ENCODE peak calls at places on chromosomes 3 and 15, in ten cellular contexts. W, R, T, E, X, Y, K, M, C and U are unnamed samples.

GRCh38 chr3:62277986-62278385 is 95.4 kb downstream of the FEZF2 start:
- DNase-seq in T (no peak), R (no peak), W (no peak), E (no peak), M (no peak), Y (no peak), K (no peak), C (no peak), X (no peak), U (no peak)

GRCh38 chr15:90871716-90872480 is 3.5 kb downstream of the FURIN start:
- DNase-seq in W (peak), E (no peak), R (peak), T (no peak), K (peak), Y (peak), X (peak), C (peak), M (no peak), U (no peak)

GRCh38 chr3:134985841-134986520 is 190.9 kb downstream of the EPHB1 start:
- DNase-seq in W (no peak), C (no peak), E (no peak), X (no peak), T (no peak), M (no peak), Y (no peak), K (no peak), R (no peak), U (no peak)

GRCh38 chr15:35014265-35014664 is 26.2 kb upstream of the ZNF770 start:
- DNase-seq in C (no peak), K (no peak), T (no peak), M (no peak), W (no peak), E (no peak), X (no peak), Y (no peak), R (no peak), U (no peak)

GRCh38 chr15:48541659-48542334 is 103.7 kb downstream of the FBN1 start:
- DNase-seq in C (no peak), E (no peak), M (no peak), K (peak), X (peak), Y (no peak), R (no peak), T (no peak), W (peak), U (no peak)

GRCh38 chr15:88071141-88071540 is 185.4 kb downstream of the NTRK3 start:
- DNase-seq in T (no peak), W (no peak), C (no peak), K (no peak), X (no peak), E (no peak), Y (no peak), M (no peak), R (no peak), U (no peak)

GRCh38 chr3:29138171-29138570 is 142.7 kb upstream of the RBMS3 start:
- DNase-seq in R (no peak), K (no peak), T (no peak), W (no peak), C (no peak), X (peak), Y (no peak), E (no peak), M (no peak), U (no peak)

GRCh38 chr3:192843742-192844350 is 73.8 kb downstream of the MB21D2 start:
- DNase-seq in K (no peak), X (no peak), C (no peak), Y (no peak), T (no peak), M (no peak), R (no peak), E (no peak), W (no peak), U (no peak)

GRCh38 chr15:70465812-70466211 is 297.5 kb downstream of the UACA start:
- DNase-seq in K (no peak), T (no peak), R (no peak), C (no peak), W (no peak), E (no peak), M (no peak), Y (no peak), X (no peak), U (no peak)

GRCh38 chr3:120174811-120175210 is 80.6 kb upstream of the GSK3B start:
- DNase-seq in R (no peak), X (no peak), W (no peak), E (no peak), T (no peak), Y (no peak), C (no peak), K (no peak), M (no peak), U (no peak)

GRCh38 chr3:14771593-14772497 is 46.9 kb upstream of the FGD5 start:
- DNase-seq in C (no peak), R (no peak), W (peak), M (no peak), X (no peak), Y (no peak), T (no peak), K (no peak), E (no peak), U (no peak)

GRCh38 chr3:102106421-102107097 is 257.2 kb downstream of the NFKBIZ start:
- DNase-seq in K (no peak), R (no peak), W (no peak), T (no peak), C (no peak), Y (no peak), M (no peak), X (peak), E (no peak), U (no peak)

GRCh38 chr3:4584537-4585249 is 91.5 kb downstream of the ITPR1 start:
- DNase-seq in Y (no peak), K (no peak), X (no peak), M (no peak), R (no peak), C (no peak), W (peak), T (no peak), E (no peak), U (no peak)
- TF ChIP-seq CTCF in Y (no peak), K (peak), X (no peak), M (no peak), R (no peak), C (no peak), W (peak), T (no peak), E (no peak), U (no peak)

GRCh38 chr3:8420613-8421012 is 81.0 kb upstream of the LMCD1 start:
- DNase-seq in T (no peak), C (no peak), M (no peak), X (no peak), W (no peak), Y (no peak), E (no peak), R (no peak), K (no peak), U (no peak)

GRCh38 chr3:8424281-8424680 is 77.3 kb upstream of the LMCD1 start:
- DNase-seq in T (no peak), E (no peak), R (no peak), K (no peak), W (no peak), X (no peak), C (no peak), Y (no peak), M (no peak), U (no peak)

GRCh38 chr3:8421711-8422110 is 79.9 kb upstream of the LMCD1 start:
- DNase-seq in E (no peak), W (no peak), M (no peak), C (no peak), X (no peak), Y (no peak), T (no peak), R (no peak), K (no peak), U (no peak)

GRCh38 chr3:8423307-8423706 is 78.3 kb upstream of the LMCD1 start:
- DNase-seq in M (no peak), X (no peak), E (no peak), Y (no peak), C (no peak), W (no peak), R (no peak), K (no peak), T (no peak), U (no peak)

DNA sequence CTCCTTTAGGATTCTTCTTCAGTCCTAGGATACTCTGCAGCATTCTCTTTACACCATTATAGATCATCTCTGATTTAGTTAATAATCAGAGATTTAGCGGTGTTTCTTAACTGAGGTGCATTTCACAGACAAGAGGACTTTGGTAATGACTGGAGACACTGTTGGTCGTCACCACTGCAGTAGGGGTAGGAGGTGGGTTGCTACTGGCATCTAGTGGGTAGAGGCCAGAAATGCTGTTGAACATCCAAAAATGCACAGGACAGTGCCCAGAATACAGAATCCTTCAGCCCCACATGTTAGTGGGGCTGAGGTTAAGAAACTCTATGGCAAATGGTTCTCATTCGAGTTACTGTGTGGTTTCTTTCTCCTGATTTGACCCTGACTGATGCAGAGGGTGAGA is 80.4 kb upstream of the LMCD1 start:
- DNase-seq in E (no peak), Y (no peak), T (no peak), C (no peak), M (no peak), K (no peak), X (no peak), R (no peak), W (no peak), U (no peak)
- TF ChIP-seq CTCF in E (no peak), Y (no peak), T (no peak), C (no peak), M (peak), K (no peak), X (peak), R (peak), W (no peak), U (no peak)

GRCh38 chr3:188061133-188061532 is 92.8 kb upstream of the LPP start:
- DNase-seq in E (no peak), C (no peak), X (peak), R (no peak), W (no peak), T (no peak), K (peak), M (peak), Y (no peak), U (no peak)
- TF ChIP-seq CTCF in E (no peak), C (no peak), X (no peak), R (peak), W (no peak), T (no peak), K (no peak), M (no peak), Y (no peak), U (no peak)

GRCh38 chr3:126834596-126835471 is 130.8 kb downstream of the CHCHD6 start:
- DNase-seq in M (no peak), X (peak), C (no peak), T (no peak), W (no peak), E (no peak), Y (no peak), K (no peak), R (no peak), U (no peak)

GRCh38 chr3:126836220-126836860 is 132.3 kb downstream of the CHCHD6 start:
- DNase-seq in E (no peak), T (no peak), X (no peak), M (no peak), Y (no peak), K (no peak), C (no peak), W (no peak), R (no peak), U (no peak)

GRCh38 chr3:126837773-126838172 is 133.7 kb downstream of the CHCHD6 start:
- DNase-seq in M (no peak), Y (no peak), R (no peak), W (no peak), E (no peak), C (no peak), K (no peak), X (no peak), T (no peak), U (no peak)

GRCh38 chr3:126832933-126833332 is 128.9 kb downstream of the CHCHD6 start:
- DNase-seq in T (no peak), M (no peak), K (no peak), X (no peak), Y (no peak), R (no peak), W (no peak), E (no peak), C (no peak), U (no peak)

GRCh38 chr3:126835472-126836219 is 131.6 kb downstream of the CHCHD6 start:
- DNase-seq in C (no peak), X (peak), R (no peak), Y (no peak), E (no peak), K (peak), M (peak), T (no peak), W (no peak), U (no peak)
- TF ChIP-seq CTCF in C (no peak), X (no peak), R (no peak), Y (no peak), E (no peak), K (peak), M (peak), T (no peak), W (no peak), U (no peak)

DNA sequence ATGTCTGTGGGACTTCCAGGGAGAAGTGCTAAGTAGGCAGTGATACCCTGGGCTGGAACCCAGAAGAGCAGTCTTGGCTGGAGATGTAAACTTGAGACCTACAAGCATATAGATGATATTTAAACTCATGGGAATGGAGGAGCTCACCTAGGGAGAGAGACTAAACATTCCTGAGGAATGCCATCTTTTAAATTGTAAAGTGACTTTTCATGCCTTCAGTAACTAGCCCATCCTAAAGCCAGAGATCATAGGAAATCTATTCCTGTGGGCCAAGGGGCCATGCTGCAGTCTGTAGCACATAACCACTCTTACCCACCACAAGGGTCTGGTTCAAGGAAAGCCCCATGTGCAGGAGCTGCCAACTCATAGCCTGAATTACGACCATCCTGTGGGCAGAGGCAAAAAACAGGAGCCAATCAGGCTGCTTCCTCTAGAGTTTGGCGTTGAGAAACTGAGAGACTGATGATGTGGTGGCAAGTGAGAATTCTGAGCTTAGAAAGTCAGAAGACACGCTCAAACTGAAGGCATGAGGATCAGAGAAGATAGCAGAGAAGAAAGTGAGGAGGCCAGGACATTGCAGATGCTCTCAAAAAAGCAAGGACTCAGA is 37.5 kb downstream of the CTDSPL start:
- DNase-seq in K (no peak), W (no peak), E (no peak), M (no peak), Y (no peak), R (no peak), T (no peak), X (no peak), C (no peak), U (no peak)
- TF ChIP-seq CTCF in K (no peak), W (no peak), E (no peak), M (no peak), Y (no peak), R (no peak), T (no peak), X (no peak), C (no peak), U (no peak)

GRCh38 chr3:56302417-56302816 is 165.8 kb downstream of the ERC2 start:
- DNase-seq in Y (no peak), X (peak), C (no peak), E (no peak), R (no peak), M (no peak), K (no peak), W (no peak), T (no peak), U (no peak)
- TF ChIP-seq CTCF in Y (peak), X (peak), C (no peak), E (peak), R (peak), M (peak), K (peak), W (peak), T (no peak), U (no peak)

GRCh38 chr3:16251316-16252085 is 13.2 kb downstream of the DPH3 start:
- DNase-seq in K (no peak), E (no peak), R (no peak), W (no peak), T (no peak), C (no peak), M (no peak), X (no peak), Y (no peak), U (no peak)

GRCh38 chr3:16247282-16248058 is 17.3 kb downstream of the DPH3 start:
- DNase-seq in T (peak), Y (peak), K (peak), M (peak), R (peak), E (peak), X (peak), W (peak), C (peak), U (peak)

GRCh38 chr3:16248556-16248955 is 16.2 kb downstream of the DPH3 start:
- DNase-seq in K (no peak), E (no peak), R (no peak), C (no peak), M (no peak), X (no peak), W (no peak), Y (no peak), T (no peak), U (no peak)

GRCh38 chr3:16252243-16252978 is 12.3 kb downstream of the DPH3 start:
- DNase-seq in X (no peak), M (no peak), T (no peak), R (no peak), E (no peak), W (no peak), C (no peak), Y (no peak), K (peak), U (no peak)

GRCh38 chr3:16249336-16249735 is 15.4 kb downstream of the DPH3 start:
- DNase-seq in M (no peak), W (no peak), R (peak), C (no peak), Y (peak), E (peak), T (no peak), K (no peak), X (peak), U (no peak)
- TF ChIP-seq CTCF in M (peak), W (peak), R (peak), C (no peak), Y (peak), E (peak), T (no peak), K (peak), X (peak), U (no peak)

GRCh38 chr3:160210799-160211221 is 14.4 kb upstream of the C3orf80 start:
- DNase-seq in Y (no peak), W (no peak), R (no peak), E (no peak), M (no peak), T (no peak), K (peak), C (no peak), X (peak), U (no peak)
- TF ChIP-seq CTCF in Y (no peak), W (no peak), R (peak), E (no peak), M (peak), T (no peak), K (peak), C (no peak), X (peak), U (no peak)